ENCODE peak calls at places on chromosomes 2 and 18, in five cellular contexts. One of them, this sample, is unnamed.

GRCh38 chr2:218708086-218708485 is 2.5 kb upstream of the TTLL4 start:
- DNase-seq in lower leg skin: no peak
- DNase-seq in fibroblast of the aortic adventitia: no peak
- DNase-seq in foreskin fibroblast: no peak
- DNase-seq in body of pancreas: no peak
- DNase-seq in this sample: no peak

GRCh38 chr2:127906206-127906926 is 20.6 kb upstream of the AMMECR1L start:
- DNase-seq in lower leg skin: no peak
- DNase-seq in fibroblast of the aortic adventitia: no peak
- DNase-seq in foreskin fibroblast: no peak
- DNase-seq in body of pancreas: no peak
- DNase-seq in this sample: no peak

GRCh38 chr2:47904903-47905453 is 1.3 kb downstream of the FBXO11 start:
- DNase-seq in lower leg skin: peak
- DNase-seq in fibroblast of the aortic adventitia: no peak
- DNase-seq in foreskin fibroblast: no peak
- DNase-seq in body of pancreas: peak
- DNase-seq in this sample: no peak

GRCh38 chr2:101509498-101510274 is 34.8 kb upstream of the RFX8 start:
- DNase-seq in lower leg skin: peak
- DNase-seq in fibroblast of the aortic adventitia: peak
- DNase-seq in foreskin fibroblast: no peak
- DNase-seq in body of pancreas: peak
- DNase-seq in this sample: peak

GRCh38 chr2:145897151-145897550 is 1377.2 kb upstream of the ZEB2 start:
- DNase-seq in lower leg skin: no peak
- DNase-seq in fibroblast of the aortic adventitia: no peak
- DNase-seq in foreskin fibroblast: no peak
- DNase-seq in body of pancreas: no peak
- DNase-seq in this sample: no peak

GRCh38 chr2:110869472-110870446 is 137.4 kb downstream of the ACOXL start:
- DNase-seq in lower leg skin: no peak
- DNase-seq in fibroblast of the aortic adventitia: no peak
- DNase-seq in foreskin fibroblast: no peak
- DNase-seq in body of pancreas: peak
- DNase-seq in this sample: no peak

GRCh38 chr2:232611559-232612218 is 21.7 kb upstream of the EFHD1 start:
- DNase-seq in lower leg skin: no peak
- DNase-seq in fibroblast of the aortic adventitia: peak
- DNase-seq in foreskin fibroblast: peak
- DNase-seq in body of pancreas: peak
- DNase-seq in this sample: no peak

GRCh38 chr2:12759248-12759647 is 42.5 kb downstream of the TRIB2 start:
- DNase-seq in lower leg skin: peak
- DNase-seq in fibroblast of the aortic adventitia: peak
- DNase-seq in foreskin fibroblast: peak
- DNase-seq in body of pancreas: no peak
- DNase-seq in this sample: no peak

GRCh38 chr2:236604971-236605734 is 35.5 kb downstream of the ACKR3 start:
- DNase-seq in lower leg skin: no peak
- DNase-seq in fibroblast of the aortic adventitia: no peak
- DNase-seq in foreskin fibroblast: no peak
- DNase-seq in body of pancreas: no peak
- DNase-seq in this sample: no peak

GRCh38 chr2:59462418-59463197 is 1090.8 kb downstream of the BCL11A start:
- DNase-seq in lower leg skin: no peak
- DNase-seq in fibroblast of the aortic adventitia: no peak
- DNase-seq in foreskin fibroblast: no peak
- DNase-seq in body of pancreas: no peak
- DNase-seq in this sample: no peak
- TF ChIP-seq CTCF in lower leg skin: no peak
- TF ChIP-seq CTCF in fibroblast of the aortic adventitia: no peak
- TF ChIP-seq CTCF in foreskin fibroblast: no peak
- TF ChIP-seq CTCF in body of pancreas: no peak
- TF ChIP-seq CTCF in this sample: no peak

DNA sequence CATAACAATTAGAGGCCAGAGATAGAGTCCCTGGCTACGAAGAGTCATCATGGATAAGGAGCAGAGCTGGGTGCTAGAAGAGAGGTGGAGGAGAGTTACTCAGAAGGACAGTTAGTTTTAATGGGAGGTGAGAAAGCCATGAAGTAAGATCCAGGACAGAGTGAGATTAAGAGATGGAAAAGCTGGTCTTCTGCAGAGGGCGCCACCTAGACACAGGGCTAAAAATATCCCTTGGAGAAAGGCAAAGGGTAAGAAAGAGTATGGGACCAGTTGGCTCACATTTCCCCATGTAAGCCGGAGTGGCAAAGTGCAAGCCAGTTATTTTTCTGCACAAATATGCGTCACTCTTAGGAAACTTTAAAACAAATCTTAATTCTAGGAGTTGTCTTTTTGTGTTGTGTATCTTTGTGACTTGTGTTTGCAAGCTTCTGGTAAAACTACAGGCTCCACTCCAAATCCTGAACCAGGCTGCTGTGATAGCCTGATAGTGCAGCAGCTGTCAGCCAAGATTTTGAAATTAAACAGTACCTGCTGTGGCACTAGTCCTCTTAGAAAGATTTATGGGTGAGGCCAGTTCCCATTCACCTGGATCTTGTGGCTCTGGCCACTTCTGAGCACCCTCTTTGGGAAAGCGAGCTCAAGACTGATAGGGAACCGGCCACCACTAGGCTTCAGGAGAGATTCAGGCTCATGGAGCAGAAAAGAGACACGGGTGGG is 204.2 kb downstream of the TPGS2 start:
- DNase-seq in lower leg skin: no peak
- DNase-seq in fibroblast of the aortic adventitia: no peak
- DNase-seq in foreskin fibroblast: no peak
- DNase-seq in body of pancreas: no peak
- DNase-seq in this sample: no peak
- TF ChIP-seq CTCF in lower leg skin: no peak
- TF ChIP-seq CTCF in fibroblast of the aortic adventitia: no peak
- TF ChIP-seq CTCF in foreskin fibroblast: no peak
- TF ChIP-seq CTCF in body of pancreas: no peak
- TF ChIP-seq CTCF in this sample: no peak

GRCh38 chr2:140808816-140809215 is 1322.0 kb downstream of the LRP1B start:
- DNase-seq in lower leg skin: no peak
- DNase-seq in fibroblast of the aortic adventitia: no peak
- DNase-seq in foreskin fibroblast: no peak
- DNase-seq in body of pancreas: no peak
- DNase-seq in this sample: no peak
- TF ChIP-seq CTCF in lower leg skin: no peak
- TF ChIP-seq CTCF in fibroblast of the aortic adventitia: peak
- TF ChIP-seq CTCF in foreskin fibroblast: no peak
- TF ChIP-seq CTCF in body of pancreas: no peak
- TF ChIP-seq CTCF in this sample: no peak

GRCh38 chr2:147863835-147864234 is 19.0 kb downstream of the ACVR2A start:
- DNase-seq in lower leg skin: no peak
- DNase-seq in fibroblast of the aortic adventitia: no peak
- DNase-seq in foreskin fibroblast: no peak
- DNase-seq in body of pancreas: no peak
- DNase-seq in this sample: no peak
- TF ChIP-seq CTCF in lower leg skin: no peak
- TF ChIP-seq CTCF in fibroblast of the aortic adventitia: no peak
- TF ChIP-seq CTCF in foreskin fibroblast: no peak
- TF ChIP-seq CTCF in body of pancreas: no peak
- TF ChIP-seq CTCF in this sample: no peak

GRCh38 chr2:108413731-108414130 is 35.3 kb upstream of the GCC2 start:
- DNase-seq in lower leg skin: no peak
- DNase-seq in fibroblast of the aortic adventitia: no peak
- DNase-seq in foreskin fibroblast: no peak
- DNase-seq in body of pancreas: no peak
- DNase-seq in this sample: no peak

GRCh38 chr2:108414256-108414876 is 34.6 kb upstream of the GCC2 start:
- DNase-seq in lower leg skin: no peak
- DNase-seq in fibroblast of the aortic adventitia: no peak
- DNase-seq in foreskin fibroblast: peak
- DNase-seq in body of pancreas: no peak
- DNase-seq in this sample: no peak

GRCh38 chr2:108412995-108413726 is 35.4 kb downstream of the SULT1C4 start:
- DNase-seq in lower leg skin: no peak
- DNase-seq in fibroblast of the aortic adventitia: peak
- DNase-seq in foreskin fibroblast: peak
- DNase-seq in body of pancreas: no peak
- DNase-seq in this sample: no peak

GRCh38 chr2:108407864-108408729 is 30.3 kb downstream of the SULT1C4 start:
- DNase-seq in lower leg skin: no peak
- DNase-seq in fibroblast of the aortic adventitia: no peak
- DNase-seq in foreskin fibroblast: no peak
- DNase-seq in body of pancreas: no peak
- DNase-seq in this sample: no peak

DNA sequence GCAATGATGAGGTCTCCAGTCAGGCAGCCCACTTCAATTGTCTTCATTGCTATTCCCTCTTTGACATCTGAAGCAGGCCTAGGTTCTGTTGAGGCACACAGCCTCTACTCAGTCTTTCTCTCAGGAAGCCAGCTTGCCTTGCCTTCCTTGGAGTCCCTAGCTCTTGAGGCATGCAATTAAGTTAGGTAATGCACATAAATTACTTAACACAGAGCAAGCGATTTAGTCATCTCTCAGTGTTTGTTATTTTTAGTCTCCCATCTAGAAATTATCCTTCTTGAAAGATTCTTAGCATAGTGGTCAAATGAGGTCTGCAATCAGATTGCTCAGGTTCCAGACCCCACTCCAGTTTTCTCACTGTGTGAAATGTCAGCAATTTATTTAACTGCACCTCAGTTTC is 32.0 kb downstream of the SULT1C4 start:
- DNase-seq in lower leg skin: no peak
- DNase-seq in fibroblast of the aortic adventitia: no peak
- DNase-seq in foreskin fibroblast: peak
- DNase-seq in body of pancreas: no peak
- DNase-seq in this sample: no peak
- TF ChIP-seq CTCF in lower leg skin: no peak
- TF ChIP-seq CTCF in fibroblast of the aortic adventitia: no peak
- TF ChIP-seq CTCF in foreskin fibroblast: no peak
- TF ChIP-seq CTCF in body of pancreas: no peak
- TF ChIP-seq CTCF in this sample: no peak

This sample was measured in CD14-positive monocyte.